ENCODE peak calls at places on chromosomes 3 and 15, in four cellular contexts. Q is left lung, W is AG04450, G is colonic mucosa. S is an unnamed sample. For H3K9me3, the result is how much of the 10 kb centered on the place peaks cover.

GRCh38 chr3:184584001-184584891 is 22.7 kb downstream of the EPHB3 start:
- DNase-seq in G (no peak), Q (no peak), W (no peak), S (no peak)

GRCh38 chr15:31439328-31439727 is 112.7 kb downstream of the KLF13 start:
- DNase-seq in G (peak), W (no peak), Q (no peak), S (no peak)

GRCh38 chr3:186515115-186515514 is 29.1 kb downstream of the CRYGS start:
- DNase-seq in W (no peak), G (no peak), Q (no peak), S (no peak)

GRCh38 chr3:114967168-114967567 is 179.9 kb downstream of the ZBTB20 start:
- DNase-seq in W (no peak), Q (no peak), G (no peak), S (no peak)

GRCh38 chr3:108862865-108863798 is 40.5 kb downstream of the TRAT1 start:
- DNase-seq in Q (no peak), G (no peak), W (peak), S (peak)

GRCh38 chr3:17320266-17320665 is 422.2 kb downstream of the TBC1D5 start:
- DNase-seq in W (no peak), G (no peak), Q (no peak), S (no peak)

GRCh38 chr3:182212479-182213076 is 500.9 kb downstream of the SOX2 start:
- DNase-seq in Q (peak), W (no peak), G (peak), S (peak)

GRCh38 chr3:134937256-134938023 is 142.4 kb downstream of the EPHB1 start:
- DNase-seq in W (no peak), Q (no peak), G (no peak), S (no peak)

GRCh38 chr3:29293371-29293770 is 12.5 kb downstream of the RBMS3 start:
- DNase-seq in G (no peak), Q (no peak), W (no peak), S (no peak)

GRCh38 chr3:37987315-37987697 is 3.3 kb upstream of the VILL start:
- DNase-seq in G (peak), W (no peak), Q (no peak), S (no peak)

GRCh38 chr3:192516850-192517249 is 210.5 kb downstream of the FGF12 start:
- DNase-seq in W (no peak), Q (no peak), G (no peak), S (no peak)

GRCh38 chr15:77454956-77455355 is 34.3 kb downstream of the HMG20A start:
- DNase-seq in Q (no peak), G (no peak), W (no peak), S (no peak)

GRCh38 chr3:186290791-186291190 is 71.2 kb downstream of the DGKG start:
- DNase-seq in G (no peak), W (no peak), Q (no peak), S (peak)

GRCh38 chr3:179493260-179493659 is 42.0 kb upstream of the GNB4 start:
- DNase-seq in W (no peak), Q (no peak), G (no peak), S (no peak)
- H3K9me3 ChIP-seq in W (under half), Q (under half), G (under half), S (under half)

GRCh38 chr15:100891316-100892012 is 11.8 kb downstream of the ALDH1A3 start:
- DNase-seq in G (no peak), Q (no peak), W (no peak), S (no peak)
- TF ChIP-seq CTCF in G (no peak), Q (no peak), W (no peak), S (no peak)

GRCh38 chr15:22240951-22241350 is 160.6 kb downstream of the OR4M2 start:
- DNase-seq in W (no peak), Q (no peak), G (no peak), S (no peak)

GRCh38 chr15:22241451-22241850 is 161.1 kb downstream of the OR4M2 start:
- DNase-seq in W (no peak), Q (no peak), G (no peak), S (no peak)

GRCh38 chr15:22239806-22240180 is 159.5 kb downstream of the OR4M2 start:
- DNase-seq in W (no peak), G (no peak), Q (no peak), S (no peak)

GRCh38 chr15:22237891-22238275 is 157.6 kb downstream of the OR4M2 start:
- DNase-seq in W (no peak), G (no peak), Q (no peak), S (no peak)

DNA sequence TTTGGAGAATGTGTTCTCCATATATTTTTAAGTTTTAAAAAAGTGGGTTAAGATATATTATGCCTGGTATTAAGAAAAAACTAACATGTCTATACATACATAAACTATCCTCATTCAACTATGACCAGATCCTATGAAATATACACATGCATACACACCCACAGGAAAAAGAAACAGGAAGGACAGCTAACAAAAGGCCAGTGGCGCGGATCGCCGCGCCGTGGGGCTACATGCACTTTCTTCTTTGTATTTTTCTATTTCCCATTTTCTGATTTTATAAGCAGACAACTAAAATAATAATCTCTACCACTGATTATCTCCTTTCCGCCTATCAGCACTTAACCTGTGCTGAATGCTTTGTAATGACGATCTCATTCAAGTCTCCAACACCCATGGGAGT is 160.1 kb downstream of the OR4M2 start:
- DNase-seq in Q (no peak), G (no peak), W (no peak), S (no peak)
- H3K9me3 ChIP-seq in Q (under half), G (under half), W (half or more), S (under half)

DNA sequence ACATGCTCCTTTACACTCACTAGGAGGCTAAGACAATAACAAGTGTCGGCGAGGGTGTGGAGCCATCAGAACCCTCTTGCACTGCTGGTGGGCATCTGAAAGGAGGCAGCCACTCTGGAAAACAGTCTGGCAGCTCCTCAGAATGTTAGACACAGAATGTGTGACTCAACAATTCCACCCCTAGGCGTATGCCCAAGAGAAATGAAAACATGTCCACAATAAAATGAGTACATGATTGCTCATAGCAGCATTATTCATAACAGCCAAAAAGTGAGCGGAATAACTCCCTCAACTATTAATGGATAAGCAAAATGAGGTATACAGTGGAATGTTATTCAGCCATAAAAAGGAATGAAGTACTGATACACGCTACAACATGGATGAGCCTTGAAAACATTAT is 57.8 kb downstream of the WNT7A start:
- DNase-seq in G (no peak), W (no peak), Q (no peak), S (no peak)
- TF ChIP-seq CTCF in G (no peak), W (no peak), Q (no peak), S (no peak)

DNA sequence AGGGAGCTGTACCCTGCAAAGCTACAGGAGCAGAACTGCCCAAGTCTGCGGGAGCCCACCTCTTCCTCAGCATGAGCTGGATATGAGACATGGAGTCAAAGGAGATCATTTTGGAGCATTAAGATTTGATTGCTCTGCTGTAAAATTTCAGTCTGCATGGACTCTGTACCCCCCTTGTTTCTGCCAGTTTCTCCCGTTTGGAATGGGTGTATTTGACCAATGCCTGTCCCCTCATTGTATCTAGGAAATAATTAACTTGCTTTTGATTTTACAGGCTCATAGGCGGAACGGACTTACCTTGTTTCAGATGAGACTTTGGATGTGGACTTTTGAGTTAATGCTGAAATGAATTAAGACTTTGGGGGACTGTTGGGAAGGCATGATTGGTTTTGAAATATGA is 18.3 kb downstream of the RNF13 start:
- DNase-seq in G (no peak), Q (no peak), W (no peak), S (no peak)
- H3K9me3 ChIP-seq in G (under half), Q (under half), W (under half), S (under half)

GRCh38 chr3:126517986-126518778 is 609 bp upstream of the UROC1 start:
- DNase-seq in G (no peak), Q (peak), W (no peak), S (no peak)
- TF ChIP-seq CTCF in G (no peak), Q (no peak), W (no peak), S (no peak)

S was measured in astrocyte.